ENCODE peak calls at places on chromosomes 3 and 15, in five cellular contexts. J, D, V, N and Q are unnamed samples.

GRCh38 chr15:71109130-71109529 is 6.1 kb upstream of the THSD4 start:
- DNase-seq in V (peak; percentile 82), J (no peak), N (no peak), D (peak; percentile 65), Q (peak; percentile 75)

GRCh38 chr3:105444725-105445124 is 78.0 kb downstream of the ALCAM start:
- DNase-seq in N (no peak), J (no peak), V (peak; percentile 44), D (peak; percentile 42), Q (peak; percentile 54)

GRCh38 chr3:148066787-148067186 is 630.9 kb upstream of the AGTR1 start:
- DNase-seq in J (no peak), N (no peak), D (no peak), V (no peak), Q (no peak)

GRCh38 chr3:180036092-180036677 is 552 bp downstream of the PEX5L start:
- DNase-seq in J (peak; percentile 49), D (no peak), N (no peak), V (no peak), Q (no peak)

GRCh38 chr3:45026957-45027356 is 854 bp downstream of the CLEC3B start:
- DNase-seq in J (no peak), N (no peak), V (peak; percentile 34), D (no peak), Q (peak; percentile 38)

GRCh38 chr15:87843312-87843711 is 413.2 kb downstream of the NTRK3 start:
- DNase-seq in D (no peak), N (no peak), V (no peak), J (no peak), Q (no peak)

GRCh38 chr3:35565048-35565447 is 74.3 kb upstream of the ARPP21 start:
- DNase-seq in J (no peak), N (no peak), D (no peak), V (no peak), Q (no peak)

GRCh38 chr3:4398906-4399305 is 68.2 kb downstream of the SUMF1 start:
- DNase-seq in N (no peak), D (no peak), V (no peak), J (no peak), Q (peak; percentile 17)

GRCh38 chr3:13844911-13845310 is 35.0 kb downstream of the WNT7A start:
- DNase-seq in V (no peak), D (no peak), J (no peak), N (no peak), Q (no peak)

GRCh38 chr3:87702600-87702999 is 356.2 kb downstream of the CGGBP1 start:
- DNase-seq in J (no peak), N (no peak), V (no peak), D (no peak), Q (no peak)

GRCh38 chr3:85801955-85802354 is 843.2 kb downstream of the CADM2 start:
- DNase-seq in J (peak; percentile 48), N (peak; percentile 30), D (no peak), V (no peak), Q (peak; percentile 35)

GRCh38 chr3:17730318-17730967 is 12.0 kb downstream of the TBC1D5 start:
- DNase-seq in J (no peak), N (peak; percentile 16), D (peak; percentile 67), V (peak; percentile 49), Q (peak; percentile 52)

GRCh38 chr3:43919067-43919466 is 228.3 kb downstream of the ABHD5 start:
- DNase-seq in D (peak; percentile 35), V (no peak), N (no peak), J (no peak), Q (peak; percentile 36)

GRCh38 chr3:129622418-129622872 is 16.0 kb upstream of the PLXND1 start:
- DNase-seq in D (no peak), J (no peak), N (no peak), V (no peak), Q (no peak)

GRCh38 chr3:15211934-15212333 is 5.9 kb downstream of the CAPN7 start:
- DNase-seq in D (no peak), V (no peak), J (no peak), N (no peak), Q (no peak)
- H4K20me1 ChIP-seq in D (peaks cover 38% of the 10 kb centered on the region), V (peaks cover 24% of the 10 kb centered on the region), J (peaks cover 13% of the 10 kb centered on the region), N (peaks cover 46% of the 10 kb centered on the region), Q (peaks cover under 1% of the 10 kb centered on the region)

GRCh38 chr3:72265250-72265649 is 480.3 kb upstream of the PROK2 start:
- DNase-seq in J (peak; percentile 46), D (no peak), N (no peak), V (no peak), Q (peak; percentile 57)
- TF ChIP-seq CTCF in J (peak; percentile 46), D (peak; percentile 19), N (peak; percentile 49), V (peak; percentile 26), Q (peak; percentile 47)

DNA sequence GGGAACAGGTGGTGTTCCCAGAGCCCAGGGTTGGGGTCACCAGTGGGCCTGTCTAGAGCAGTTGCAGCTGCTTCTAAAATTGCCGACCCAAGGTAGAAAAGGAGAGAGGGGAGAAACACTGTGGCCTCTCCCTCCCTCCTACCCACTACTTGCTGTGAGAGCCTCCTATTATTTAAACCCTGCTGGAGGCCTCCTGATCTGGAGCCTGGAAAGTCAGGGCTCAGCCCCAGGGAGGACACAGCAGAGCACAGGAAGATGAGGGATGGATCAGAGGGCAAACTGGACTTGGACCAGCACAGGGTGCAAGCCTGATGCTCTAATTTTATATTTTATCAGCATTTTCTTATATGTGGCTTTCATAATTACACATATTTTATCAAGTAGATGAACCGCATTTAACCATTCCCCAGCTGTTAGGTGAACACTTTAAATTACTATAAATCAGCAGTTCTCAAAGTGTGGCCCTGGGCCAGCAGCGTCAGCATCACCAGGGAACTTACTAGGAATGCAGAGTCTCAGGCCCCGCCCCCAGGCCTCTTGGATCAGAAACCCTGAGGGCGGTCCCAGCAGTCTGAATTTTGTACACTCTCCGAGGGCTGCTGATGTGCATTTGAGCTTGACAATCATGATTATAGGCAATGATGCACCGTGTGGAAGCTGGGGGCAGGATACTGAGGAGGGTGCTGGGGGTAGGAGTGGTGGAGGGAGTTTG is 26.7 kb downstream of the SMAD3 start:
- DNase-seq in V (no peak), J (peak; percentile 50), N (no peak), D (no peak), Q (no peak)
- H4K20me1 ChIP-seq in V (peaks cover 98% of the 10 kb centered on the region), J (peaks cover 64% of the 10 kb centered on the region), N (peaks cover 40% of the 10 kb centered on the region), D (peaks cover 92% of the 10 kb centered on the region), Q (peaks cover 2% of the 10 kb centered on the region)

GRCh38 chr15:64092075-64092820 is 1.4 kb downstream of the CIAO2A start:
- DNase-seq in V (no peak), D (no peak), N (no peak), J (no peak), Q (no peak)
- TF ChIP-seq CTCF in V (peak; percentile 21), D (no peak), N (peak; percentile 38), J (peak; percentile 26), Q (no peak)

GRCh38 chr3:123083446-123084124 is 16.8 kb downstream of the PDIA5 start:
- DNase-seq in V (no peak), D (peak; percentile 61), N (no peak), J (peak; percentile 44), Q (no peak)

GRCh38 chr3:123082370-123083065 is 15.7 kb downstream of the PDIA5 start:
- DNase-seq in N (no peak), V (no peak), D (no peak), J (no peak), Q (no peak)

GRCh38 chr3:123080864-123081562 is 14.2 kb downstream of the PDIA5 start:
- DNase-seq in V (no peak), N (peak; percentile 53), D (no peak), J (no peak), Q (no peak)

GRCh38 chr3:123084192-123084591 is 17.4 kb downstream of the PDIA5 start:
- DNase-seq in D (no peak), N (no peak), J (no peak), V (no peak), Q (peak; percentile 20)

DNA sequence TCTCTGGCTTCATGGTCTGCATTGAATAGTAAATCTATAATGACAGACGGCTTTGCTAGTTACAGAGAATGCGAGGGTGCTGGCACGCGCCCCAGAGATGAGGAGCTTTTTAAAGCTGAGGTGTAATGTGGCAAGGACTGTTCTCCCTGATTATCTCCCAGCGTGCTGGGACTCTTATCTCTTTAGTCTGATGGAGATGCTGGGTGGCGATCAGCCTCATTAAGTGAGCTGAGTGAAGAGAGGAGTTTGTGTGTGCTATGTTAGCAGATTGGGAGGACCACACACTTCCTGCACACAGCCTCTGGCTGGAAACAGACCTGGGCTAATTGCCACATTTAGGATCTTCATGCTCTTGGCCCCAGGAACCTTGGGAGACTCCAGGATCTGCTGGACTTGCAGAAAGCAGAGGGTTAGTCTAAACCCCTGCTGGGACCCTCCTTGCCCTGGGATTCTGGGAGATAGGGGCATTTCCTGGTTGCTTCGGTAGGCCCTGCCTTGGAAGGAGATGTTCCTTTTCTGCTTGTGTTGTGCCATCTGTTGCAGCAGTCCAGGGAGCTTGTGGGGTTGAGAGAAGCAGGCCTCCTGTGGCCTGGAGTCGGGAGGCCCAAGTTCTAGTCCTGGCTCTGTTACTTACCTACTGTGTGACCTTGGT is 15.0 kb downstream of the PDIA5 start:
- DNase-seq in D (no peak), J (no peak), N (no peak), V (no peak), Q (no peak)
- H4K20me1 ChIP-seq in D (peaks cover 96% of the 10 kb centered on the region), J (no peaks in the 10 kb centered on the region), N (peaks cover 24% of the 10 kb centered on the region), V (peaks cover 93% of the 10 kb centered on the region), Q (peaks cover 2% of the 10 kb centered on the region)

DNA sequence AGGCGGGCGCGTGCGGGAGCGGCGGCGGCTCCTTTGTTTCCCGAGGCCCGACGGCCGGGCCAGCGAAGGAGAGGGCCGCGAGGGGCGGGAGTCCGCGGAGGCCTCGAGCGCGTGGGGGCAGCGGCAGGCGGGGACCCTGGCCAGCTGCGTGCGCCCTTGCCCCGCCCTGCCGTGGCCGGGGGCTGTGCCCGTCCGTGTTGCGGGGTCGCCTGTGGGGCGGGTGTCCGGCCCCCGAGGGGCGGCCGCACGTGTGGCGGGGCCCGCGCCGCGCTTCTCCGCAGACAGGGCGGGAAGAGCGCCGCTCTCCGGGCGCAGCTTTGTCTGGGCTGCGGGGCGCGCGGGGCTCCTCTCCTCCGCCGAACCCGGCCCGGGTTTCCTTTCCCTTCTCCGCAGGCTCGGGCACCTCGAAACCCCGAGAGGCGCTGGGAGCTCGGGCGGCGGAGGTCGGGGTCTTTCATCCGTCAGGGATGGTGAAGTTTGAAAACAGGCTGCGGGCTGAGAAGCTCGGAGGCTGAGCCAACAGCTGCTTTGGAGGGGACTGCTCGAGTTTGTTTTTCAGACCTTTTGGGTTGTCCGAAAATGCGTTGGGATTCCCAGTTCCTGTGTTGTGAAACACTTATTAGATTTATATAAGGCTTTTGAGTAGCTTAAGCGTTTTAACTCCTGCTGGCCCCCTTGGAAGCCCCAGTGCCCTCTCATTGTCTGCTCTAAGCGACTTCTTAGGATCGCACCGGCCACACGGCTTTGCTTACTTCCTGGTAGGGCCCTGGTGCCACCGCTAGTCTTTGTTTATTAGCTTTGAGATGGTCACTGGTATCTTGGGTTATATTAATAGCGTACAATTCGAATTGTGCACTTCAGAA is 817 bp downstream of the USP3 start:
- DNase-seq in V (peak; percentile 51), D (peak; percentile 45), N (peak; percentile 76), J (peak; percentile 79), Q (peak; percentile 62)
- TF ChIP-seq CTCF in V (peak; percentile 13), D (no peak), N (no peak), J (peak; percentile 18), Q (peak; percentile 23)

GRCh38 chr3:59734061-59734460 is 684.2 kb upstream of the CFAP20DC start:
- DNase-seq in J (no peak), N (no peak), V (no peak), D (no peak), Q (no peak)
- H4K20me1 ChIP-seq in J (no peaks in the 10 kb centered on the region), N (no peaks in the 10 kb centered on the region), V (no peaks in the 10 kb centered on the region), D (no peaks in the 10 kb centered on the region), Q (no peaks in the 10 kb centered on the region)